ENCODE peak calls at places on chromosomes 2 and 18, in nine cellular contexts. One of them, this sample, is unnamed.

GRCh38 chr2:131145040-131145439 is 39.9 kb downstream of the PLEKHB2 start:
- DNase-seq in cardiac muscle cell: no peak
- DNase-seq in kidney: no peak
- DNase-seq in choroid plexus epithelial cell: no peak
- DNase-seq in sigmoid colon: no peak
- DNase-seq in Calu3: no peak
- DNase-seq in GM13977: no peak
- DNase-seq in GM20000: no peak
- DNase-seq in CD4-positive, alpha-beta T cell: no peak
- DNase-seq in this sample: no peak

GRCh38 chr2:216560695-216561370 is 62.2 kb downstream of the RPL37A start:
- DNase-seq in sigmoid colon: no peak
- DNase-seq in cardiac muscle cell: peak
- DNase-seq in Calu3: no peak
- DNase-seq in CD4-positive, alpha-beta T cell: no peak
- DNase-seq in choroid plexus epithelial cell: peak
- DNase-seq in GM13977: no peak
- DNase-seq in GM20000: no peak
- DNase-seq in kidney: no peak
- DNase-seq in this sample: no peak

GRCh38 chr2:121330921-121331320 is 45.9 kb upstream of the TFCP2L1 start:
- DNase-seq in kidney: no peak
- DNase-seq in sigmoid colon: peak
- DNase-seq in Calu3: no peak
- DNase-seq in GM20000: no peak
- DNase-seq in choroid plexus epithelial cell: no peak
- DNase-seq in cardiac muscle cell: no peak
- DNase-seq in GM13977: no peak
- DNase-seq in CD4-positive, alpha-beta T cell: no peak
- DNase-seq in this sample: no peak

GRCh38 chr18:79480171-79480981 is 84.6 kb downstream of the NFATC1 start:
- DNase-seq in CD4-positive, alpha-beta T cell: no peak
- DNase-seq in choroid plexus epithelial cell: no peak
- DNase-seq in kidney: peak
- DNase-seq in GM13977: no peak
- DNase-seq in Calu3: no peak
- DNase-seq in GM20000: no peak
- DNase-seq in cardiac muscle cell: no peak
- DNase-seq in sigmoid colon: peak
- DNase-seq in this sample: peak

GRCh38 chr18:51074605-51075004 is 44.6 kb downstream of the SMAD4 start:
- DNase-seq in sigmoid colon: no peak
- DNase-seq in GM13977: no peak
- DNase-seq in GM20000: no peak
- DNase-seq in Calu3: no peak
- DNase-seq in kidney: no peak
- DNase-seq in CD4-positive, alpha-beta T cell: no peak
- DNase-seq in choroid plexus epithelial cell: no peak
- DNase-seq in cardiac muscle cell: no peak
- DNase-seq in this sample: no peak

GRCh38 chr2:49080681-49081080 is 73.6 kb downstream of the FSHR start:
- DNase-seq in kidney: no peak
- DNase-seq in GM13977: no peak
- DNase-seq in sigmoid colon: no peak
- DNase-seq in CD4-positive, alpha-beta T cell: no peak
- DNase-seq in choroid plexus epithelial cell: no peak
- DNase-seq in Calu3: no peak
- DNase-seq in cardiac muscle cell: no peak
- DNase-seq in GM20000: no peak
- DNase-seq in this sample: no peak

GRCh38 chr2:72803626-72804320 is 22.1 kb downstream of the EXOC6B start:
- DNase-seq in GM13977: no peak
- DNase-seq in GM20000: no peak
- DNase-seq in Calu3: no peak
- DNase-seq in kidney: no peak
- DNase-seq in sigmoid colon: no peak
- DNase-seq in cardiac muscle cell: no peak
- DNase-seq in choroid plexus epithelial cell: no peak
- DNase-seq in CD4-positive, alpha-beta T cell: no peak
- DNase-seq in this sample: no peak

GRCh38 chr2:96887419-96888081 is 17.7 kb upstream of the SEMA4C start:
- DNase-seq in choroid plexus epithelial cell: no peak
- DNase-seq in Calu3: no peak
- DNase-seq in GM20000: no peak
- DNase-seq in CD4-positive, alpha-beta T cell: no peak
- DNase-seq in GM13977: no peak
- DNase-seq in sigmoid colon: peak
- DNase-seq in cardiac muscle cell: no peak
- DNase-seq in kidney: peak
- DNase-seq in this sample: no peak

GRCh38 chr2:48423376-48423775 is 106.6 kb upstream of the STON1 start:
- DNase-seq in kidney: no peak
- DNase-seq in GM20000: no peak
- DNase-seq in CD4-positive, alpha-beta T cell: no peak
- DNase-seq in sigmoid colon: no peak
- DNase-seq in cardiac muscle cell: peak
- DNase-seq in choroid plexus epithelial cell: peak
- DNase-seq in GM13977: no peak
- DNase-seq in Calu3: no peak
- DNase-seq in this sample: no peak

GRCh38 chr18:58605027-58606020 is 23.6 kb downstream of the ALPK2 start:
- DNase-seq in CD4-positive, alpha-beta T cell: no peak
- DNase-seq in cardiac muscle cell: peak
- DNase-seq in Calu3: peak
- DNase-seq in choroid plexus epithelial cell: peak
- DNase-seq in GM13977: no peak
- DNase-seq in kidney: no peak
- DNase-seq in GM20000: no peak
- DNase-seq in sigmoid colon: no peak
- DNase-seq in this sample: no peak

GRCh38 chr2:194383404-194383803 is 1273.6 kb upstream of the SLC39A10 start:
- DNase-seq in GM20000: no peak
- DNase-seq in cardiac muscle cell: no peak
- DNase-seq in GM13977: no peak
- DNase-seq in sigmoid colon: no peak
- DNase-seq in Calu3: no peak
- DNase-seq in choroid plexus epithelial cell: peak
- DNase-seq in CD4-positive, alpha-beta T cell: no peak
- DNase-seq in kidney: no peak
- DNase-seq in this sample: no peak

GRCh38 chr2:33372940-33373553 is 103.4 kb upstream of the RASGRP3 start:
- DNase-seq in Calu3: peak
- DNase-seq in GM20000: peak
- DNase-seq in CD4-positive, alpha-beta T cell: no peak
- DNase-seq in cardiac muscle cell: peak
- DNase-seq in choroid plexus epithelial cell: peak
- DNase-seq in kidney: no peak
- DNase-seq in sigmoid colon: no peak
- DNase-seq in GM13977: peak
- DNase-seq in this sample: no peak

GRCh38 chr18:62632788-62633455 is 82.4 kb upstream of the PHLPP1 start:
- DNase-seq in cardiac muscle cell: no peak
- DNase-seq in sigmoid colon: no peak
- DNase-seq in GM13977: no peak
- DNase-seq in CD4-positive, alpha-beta T cell: no peak
- DNase-seq in kidney: no peak
- DNase-seq in choroid plexus epithelial cell: no peak
- DNase-seq in Calu3: no peak
- DNase-seq in GM20000: no peak
- DNase-seq in this sample: no peak

GRCh38 chr18:60248563-60249330 is 123.8 kb downstream of the MC4R start:
- DNase-seq in CD4-positive, alpha-beta T cell: no peak
- DNase-seq in sigmoid colon: no peak
- DNase-seq in Calu3: no peak
- DNase-seq in choroid plexus epithelial cell: no peak
- DNase-seq in cardiac muscle cell: no peak
- DNase-seq in GM20000: no peak
- DNase-seq in GM13977: no peak
- DNase-seq in kidney: no peak
- DNase-seq in this sample: no peak

GRCh38 chr2:121527009-121527682 is 3.5 kb upstream of the RNU4ATAC start:
- DNase-seq in sigmoid colon: no peak
- DNase-seq in GM20000: no peak
- DNase-seq in Calu3: no peak
- DNase-seq in CD4-positive, alpha-beta T cell: no peak
- DNase-seq in kidney: no peak
- DNase-seq in cardiac muscle cell: peak
- DNase-seq in GM13977: no peak
- DNase-seq in choroid plexus epithelial cell: peak
- DNase-seq in this sample: no peak

GRCh38 chr2:46979611-46980010 is 64.0 kb upstream of the MCFD2 start:
- DNase-seq in sigmoid colon: no peak
- DNase-seq in Calu3: no peak
- DNase-seq in kidney: no peak
- DNase-seq in CD4-positive, alpha-beta T cell: no peak
- DNase-seq in GM20000: peak
- DNase-seq in choroid plexus epithelial cell: no peak
- DNase-seq in cardiac muscle cell: no peak
- DNase-seq in GM13977: no peak
- DNase-seq in this sample: no peak

DNA sequence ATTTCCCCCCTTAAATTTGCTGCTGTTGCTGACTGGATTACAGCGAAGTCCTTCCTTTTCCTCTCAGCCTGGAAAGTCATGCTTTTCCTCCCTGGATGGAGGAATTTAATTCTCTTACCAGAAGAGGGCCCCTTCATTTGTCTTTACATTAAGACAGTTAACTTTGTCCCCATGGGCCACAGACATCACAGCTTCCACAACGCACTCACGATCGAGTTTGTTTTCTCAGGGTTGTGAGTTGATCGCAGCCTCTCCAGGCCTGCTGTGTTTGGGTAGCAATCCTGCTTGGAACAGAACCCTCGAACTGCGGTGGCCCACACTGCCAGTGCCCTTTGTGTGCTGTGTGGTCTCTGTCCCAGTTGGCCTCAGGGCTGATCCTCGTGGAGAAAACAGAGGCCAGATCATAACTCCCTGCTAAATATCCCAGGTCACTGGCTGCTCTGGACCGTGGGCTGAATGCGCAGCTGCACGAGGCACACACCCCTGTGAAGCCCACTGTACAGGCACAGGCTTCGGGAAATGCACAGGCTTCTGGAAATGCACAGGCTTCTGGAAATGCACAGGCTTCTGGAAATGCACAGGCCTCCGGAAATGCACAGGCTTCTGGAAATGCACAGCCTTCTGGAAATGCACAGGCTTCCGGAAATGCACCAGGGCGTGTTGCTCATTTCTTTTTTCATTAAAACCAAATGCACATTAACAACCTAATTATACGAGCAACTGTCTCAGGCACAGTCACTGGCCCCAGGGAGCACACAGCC is 2.2 kb upstream of the PDIA6 start:
- DNase-seq in kidney: no peak
- DNase-seq in cardiac muscle cell: no peak
- DNase-seq in choroid plexus epithelial cell: no peak
- DNase-seq in Calu3: no peak
- DNase-seq in sigmoid colon: peak
- DNase-seq in GM20000: no peak
- DNase-seq in CD4-positive, alpha-beta T cell: no peak
- DNase-seq in GM13977: no peak
- DNase-seq in this sample: no peak
- TF ChIP-seq CTCF in kidney: no peak
- TF ChIP-seq CTCF in cardiac muscle cell: peak
- TF ChIP-seq CTCF in choroid plexus epithelial cell: peak
- TF ChIP-seq CTCF in Calu3: no peak
- TF ChIP-seq CTCF in sigmoid colon: no peak
- TF ChIP-seq CTCF in GM20000: no peak
- TF ChIP-seq CTCF in CD4-positive, alpha-beta T cell: no peak
- TF ChIP-seq CTCF in GM13977: no peak
- TF ChIP-seq CTCF in this sample: peak

DNA sequence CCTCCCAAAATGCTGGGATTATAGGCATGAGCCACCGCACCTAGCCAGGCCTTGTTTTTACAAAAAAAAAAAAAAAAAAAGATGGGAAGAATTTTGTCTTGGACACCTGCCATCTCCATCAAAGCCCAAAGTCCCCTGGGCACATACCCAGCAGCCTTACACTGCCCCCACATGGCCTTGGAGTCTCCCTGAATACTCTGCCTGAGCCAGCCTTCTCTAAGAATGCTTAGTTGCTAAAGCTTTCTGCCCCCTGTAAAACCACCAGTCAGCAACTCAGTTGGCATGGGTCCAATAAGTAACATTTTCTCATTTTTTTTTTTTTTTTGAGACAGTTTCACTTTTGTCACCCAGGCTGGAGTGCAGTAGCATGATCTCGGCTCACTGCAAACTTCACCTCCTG is 40.6 kb downstream of the SPC25 start:
- DNase-seq in Calu3: peak
- DNase-seq in cardiac muscle cell: peak
- DNase-seq in kidney: no peak
- DNase-seq in choroid plexus epithelial cell: peak
- DNase-seq in GM13977: no peak
- DNase-seq in CD4-positive, alpha-beta T cell: no peak
- DNase-seq in sigmoid colon: no peak
- DNase-seq in GM20000: no peak
- DNase-seq in this sample: no peak
- TF ChIP-seq CTCF in Calu3: peak
- TF ChIP-seq CTCF in cardiac muscle cell: peak
- TF ChIP-seq CTCF in kidney: peak
- TF ChIP-seq CTCF in choroid plexus epithelial cell: peak
- TF ChIP-seq CTCF in GM13977: no peak
- TF ChIP-seq CTCF in CD4-positive, alpha-beta T cell: no peak
- TF ChIP-seq CTCF in sigmoid colon: no peak
- TF ChIP-seq CTCF in GM20000: no peak
- TF ChIP-seq CTCF in this sample: peak

GRCh38 chr2:236319036-236319435 is 54.8 kb upstream of the ASB18 start:
- DNase-seq in GM20000: no peak
- DNase-seq in cardiac muscle cell: no peak
- DNase-seq in sigmoid colon: no peak
- DNase-seq in GM13977: no peak
- DNase-seq in choroid plexus epithelial cell: no peak
- DNase-seq in kidney: no peak
- DNase-seq in Calu3: no peak
- DNase-seq in CD4-positive, alpha-beta T cell: no peak
- DNase-seq in this sample: no peak
- TF ChIP-seq CTCF in GM20000: no peak
- TF ChIP-seq CTCF in cardiac muscle cell: no peak
- TF ChIP-seq CTCF in sigmoid colon: no peak
- TF ChIP-seq CTCF in GM13977: peak
- TF ChIP-seq CTCF in choroid plexus epithelial cell: no peak
- TF ChIP-seq CTCF in kidney: peak
- TF ChIP-seq CTCF in Calu3: no peak
- TF ChIP-seq CTCF in CD4-positive, alpha-beta T cell: no peak
- TF ChIP-seq CTCF in this sample: no peak

GRCh38 chr18:71001597-71001996 is 712.8 kb downstream of the SOCS6 start:
- DNase-seq in kidney: no peak
- DNase-seq in Calu3: no peak
- DNase-seq in choroid plexus epithelial cell: peak
- DNase-seq in sigmoid colon: no peak
- DNase-seq in GM13977: no peak
- DNase-seq in cardiac muscle cell: no peak
- DNase-seq in CD4-positive, alpha-beta T cell: no peak
- DNase-seq in GM20000: no peak
- DNase-seq in this sample: no peak

GRCh38 chr18:70998490-70998889 is 709.6 kb downstream of the SOCS6 start:
- DNase-seq in choroid plexus epithelial cell: peak
- DNase-seq in kidney: no peak
- DNase-seq in GM20000: no peak
- DNase-seq in CD4-positive, alpha-beta T cell: no peak
- DNase-seq in sigmoid colon: no peak
- DNase-seq in cardiac muscle cell: peak
- DNase-seq in GM13977: no peak
- DNase-seq in Calu3: no peak
- DNase-seq in this sample: no peak
- TF ChIP-seq CTCF in choroid plexus epithelial cell: peak
- TF ChIP-seq CTCF in kidney: no peak
- TF ChIP-seq CTCF in GM20000: no peak
- TF ChIP-seq CTCF in CD4-positive, alpha-beta T cell: no peak
- TF ChIP-seq CTCF in sigmoid colon: no peak
- TF ChIP-seq CTCF in cardiac muscle cell: peak
- TF ChIP-seq CTCF in GM13977: peak
- TF ChIP-seq CTCF in Calu3: no peak
- TF ChIP-seq CTCF in this sample: no peak